ENCODE peak calls at places on chromosomes 4 and X, in five cellular contexts. R is mammary epithelial cell, L is tibial artery, Q is H9, U is aorta. K is an unnamed sample. For H3K4me1, the result is how much of the 10 kb centered on the place peaks cover.

GRCh38 chr4:7620086-7620813 is 185.5 kb upstream of the PSAPL1 start:
- DNase-seq in L (no peak), R (no peak), Q (no peak), U (no peak), K (no peak)

GRCh38 chr4:5980436-5981155 is 37.6 kb downstream of the C4orf50 start:
- DNase-seq in L (peak), Q (peak), U (no peak), R (no peak), K (no peak)

GRCh38 chr4:11456441-11456840 is 27.7 kb upstream of the HS3ST1 start:
- DNase-seq in L (no peak), U (no peak), R (no peak), Q (no peak), K (no peak)

GRCh38 chrX:115311666-115312065 is 22.2 kb downstream of the LUZP4 start:
- DNase-seq in Q (peak), R (no peak), L (no peak), U (peak), K (no peak)

GRCh38 chrX:119417376-119417775 is 18.2 kb downstream of the SLC25A43 start:
- DNase-seq in U (no peak), R (no peak), L (no peak), Q (no peak), K (no peak)

GRCh38 chr4:1345905-1346780 is 865 bp upstream of the UVSSA start:
- DNase-seq in Q (peak), R (peak), L (peak), U (peak), K (no peak)

GRCh38 chr4:150501983-150502382 is 80.0 kb upstream of the MAB21L2 start:
- DNase-seq in R (no peak), Q (no peak), U (no peak), L (no peak), K (no peak)

GRCh38 chr4:67106846-67107467 is 438.3 kb downstream of the CENPC start:
- DNase-seq in U (no peak), R (no peak), Q (no peak), L (no peak), K (no peak)

GRCh38 chr4:8303485-8304281 is 34.1 kb downstream of the HTRA3 start:
- DNase-seq in U (peak), L (no peak), Q (no peak), R (peak), K (peak)

GRCh38 chrX:154526901-154527675 is 11.1 kb upstream of the FAM3A start:
- DNase-seq in L (peak), R (peak), Q (peak), U (peak), K (peak)

GRCh38 chrX:52420824-52421443 is 52.1 kb downstream of the XAGE2 start:
- DNase-seq in Q (no peak), U (no peak), L (no peak), R (no peak), K (no peak)

GRCh38 chr4:27964095-27964494 is 1103.5 kb downstream of the STIM2 start:
- DNase-seq in U (no peak), Q (no peak), L (no peak), R (no peak), K (no peak)

GRCh38 chr4:74123065-74123728 is 24.2 kb upstream of the CXCL2 start:
- DNase-seq in R (no peak), L (peak), Q (no peak), U (peak), K (peak)

GRCh38 chrX:98897191-98897590 is 1512.9 kb downstream of the PCDH19 start:
- DNase-seq in U (no peak), R (no peak), L (no peak), Q (no peak), K (no peak)

GRCh38 chr4:39514888-39515401 is 12.3 kb downstream of the UGDH start:
- DNase-seq in L (no peak), U (no peak), R (no peak), Q (no peak), K (no peak)

GRCh38 chr4:174592256-174592984 is 70.1 kb upstream of the HPGD start:
- DNase-seq in U (no peak), R (no peak), Q (no peak), L (no peak), K (no peak)

GRCh38 chr4:42302348-42302747 is 94.9 kb upstream of the SHISA3 start:
- DNase-seq in Q (peak), U (no peak), R (no peak), L (no peak), K (no peak)

GRCh38 chr4:108056418-108056817 is 66.7 kb downstream of the HADH start:
- DNase-seq in Q (no peak), U (no peak), R (no peak), L (no peak), K (no peak)

GRCh38 chrX:134373736-134374135 is 86.2 kb upstream of the HPRT1 start:
- DNase-seq in R (no peak), Q (no peak), U (no peak), L (no peak), K (no peak)

GRCh38 chr4:130576218-130576617 is 1480.3 kb downstream of the C4orf33 start:
- DNase-seq in Q (no peak), R (no peak), U (no peak), L (no peak), K (no peak)

GRCh38 chr4:129455462-129455861 is 359.5 kb downstream of the C4orf33 start:
- DNase-seq in R (no peak), L (no peak), Q (no peak), U (no peak), K (no peak)

GRCh38 chr4:187608001-187608421 is 387.6 kb upstream of the ZFP42 start:
- DNase-seq in R (peak), L (no peak), U (no peak), Q (no peak), K (no peak)

GRCh38 chr4:3687538-3687937 is 78.6 kb upstream of the ADRA2C start:
- DNase-seq in Q (no peak), R (no peak), L (no peak), U (peak), K (no peak)

GRCh38 chr4:1187182-1187581 is 14.8 kb upstream of the SPON2 start:
- DNase-seq in R (peak), L (no peak), U (no peak), Q (no peak), K (no peak)

DNA sequence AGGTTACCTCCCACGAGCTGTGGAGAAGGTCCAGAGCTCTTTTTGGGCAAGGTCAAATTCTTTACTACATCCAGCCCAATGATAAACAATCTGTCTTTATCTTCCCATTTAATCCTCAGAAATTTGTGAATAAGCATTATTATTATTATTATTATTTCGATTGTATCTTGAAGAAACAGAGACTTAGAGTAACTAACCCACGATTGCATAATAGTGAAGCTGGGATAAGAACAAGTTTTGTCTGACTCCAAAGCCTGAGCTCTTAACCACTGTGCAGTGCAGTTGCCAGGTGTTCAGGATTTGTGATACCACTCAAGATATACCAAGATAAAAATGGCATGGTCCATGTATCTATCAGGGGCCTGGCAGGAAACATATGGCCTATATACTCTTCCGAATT is 166.5 kb upstream of the LDB2 start:
- DNase-seq in L (no peak), Q (no peak), U (no peak), R (no peak), K (no peak)
- H3K27ac ChIP-seq in L (no peak), Q (no peak), U (no peak), R (no peak), K (peak)

DNA sequence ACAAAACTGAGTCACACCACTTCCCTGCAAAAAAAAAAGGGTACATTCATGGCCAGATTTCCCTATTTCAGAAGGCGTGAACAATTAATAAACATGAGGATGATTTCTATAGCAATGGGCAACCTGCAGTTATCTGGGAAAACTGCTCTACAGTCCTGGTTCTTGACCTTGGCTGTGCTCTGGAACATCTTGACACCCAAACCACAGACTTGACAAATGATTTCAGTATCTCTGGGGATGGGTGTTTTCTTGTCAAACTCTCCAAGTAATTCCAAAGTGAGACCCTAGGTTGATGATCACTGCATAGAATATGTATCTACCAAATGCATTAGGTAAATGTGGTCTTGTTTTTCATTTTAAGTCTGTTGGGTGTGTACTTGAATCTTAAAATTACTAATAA is 2.0 kb downstream of the DAPP1 start:
- DNase-seq in Q (no peak), U (no peak), L (no peak), R (no peak), K (no peak)
- H3K4me1 ChIP-seq in Q (under half), U (under half), L (under half), R (under half), K (under half)

DNA sequence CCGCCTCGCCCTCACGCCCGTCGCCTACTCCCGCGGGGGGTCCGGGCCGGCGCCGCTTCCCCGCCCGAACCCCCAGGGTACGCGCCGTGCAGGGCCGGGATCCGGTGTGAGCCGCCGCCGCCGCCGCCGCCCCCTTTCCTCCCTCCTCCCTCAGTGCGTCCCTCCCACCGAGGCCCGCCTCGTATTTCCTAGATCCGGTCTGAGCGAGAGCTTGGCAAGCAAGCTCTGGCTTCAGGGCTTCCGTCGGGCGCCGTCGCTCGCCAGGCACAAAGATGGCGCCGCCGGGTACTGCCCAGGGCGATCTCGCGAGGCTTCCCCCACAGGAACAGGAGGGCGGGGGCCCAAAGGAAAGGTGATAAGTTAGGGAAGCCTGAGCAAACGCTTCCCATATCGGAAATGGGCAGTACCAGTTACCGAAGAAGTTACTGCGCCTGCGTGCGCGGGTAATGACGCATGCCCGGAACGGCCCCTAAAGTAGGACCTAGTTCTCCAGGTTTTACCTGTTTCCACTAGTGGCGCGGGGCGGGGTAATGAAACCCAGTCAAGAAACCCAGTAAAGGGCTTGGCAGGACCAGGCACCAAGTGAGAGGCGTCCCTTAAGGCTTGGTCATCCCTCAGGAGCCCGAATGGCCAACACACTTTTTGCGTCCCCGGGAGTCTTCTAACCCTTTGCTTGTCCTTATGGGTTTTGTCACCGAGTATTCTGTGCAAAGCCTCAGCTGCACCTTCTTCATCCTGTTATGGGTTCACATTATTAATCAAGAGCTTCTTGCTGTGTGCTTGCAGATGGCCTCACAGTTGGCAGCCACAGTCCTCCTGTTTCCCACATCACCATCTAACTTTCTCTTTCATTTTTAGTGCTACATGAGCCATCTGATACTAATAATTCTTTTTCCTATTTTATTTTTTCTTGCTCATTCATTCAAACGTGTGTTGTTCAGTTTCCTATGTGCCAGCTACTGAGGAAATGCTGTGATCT is at the start of gene TAB3:
- DNase-seq in Q (peak), R (peak), U (peak), L (peak), K (peak)
- H3K27ac ChIP-seq in Q (no peak), R (peak), U (peak), L (peak), K (peak)

GRCh38 chr4:76690906-76691275 is 207.1 kb downstream of the SOWAHB start:
- DNase-seq in Q (no peak), L (no peak), R (no peak), U (no peak), K (peak)
- H3K4me1 ChIP-seq in Q (under half), L (under half), R (under half), U (under half), K (under half)

DNA sequence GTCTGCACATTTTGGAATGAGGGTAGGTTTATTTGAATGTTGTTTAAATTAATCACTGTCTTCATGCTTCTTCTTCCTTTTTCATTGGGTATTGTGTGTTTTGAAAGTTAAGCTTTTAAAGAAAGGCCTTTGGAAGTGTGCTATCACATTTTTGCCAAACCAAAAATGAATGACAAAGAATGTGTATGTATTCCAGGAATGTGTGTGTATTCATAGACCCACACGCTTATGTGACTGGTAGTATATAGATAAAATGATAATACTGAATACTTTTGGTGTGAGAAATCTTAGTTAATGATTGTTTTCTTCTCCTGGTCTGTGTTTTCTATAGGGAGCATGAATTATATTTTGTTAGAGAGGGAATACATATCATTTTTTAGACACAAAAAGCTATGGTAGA is 404.4 kb downstream of the TLL1 start:
- DNase-seq in R (no peak), U (no peak), L (no peak), Q (no peak), K (no peak)
- H3K27ac ChIP-seq in R (no peak), U (no peak), L (no peak), Q (no peak), K (no peak)

GRCh38 chr4:77327151-77327550 is 170.1 kb downstream of the CCNG2 start:
- DNase-seq in U (no peak), L (no peak), R (no peak), Q (no peak), K (no peak)

GRCh38 chr4:77336411-77337142 is 179.6 kb downstream of the CCNG2 start:
- DNase-seq in R (peak), Q (no peak), U (no peak), L (no peak), K (no peak)

GRCh38 chr4:77332696-77333270 is 175.8 kb downstream of the CCNG2 start:
- DNase-seq in R (peak), U (no peak), Q (peak), L (no peak), K (no peak)
- H3K4me1 ChIP-seq in R (under half), U (under half), Q (under half), L (under half), K (under half)

GRCh38 chr4:14446311-14446710 is 556.0 kb upstream of the CPEB2 start:
- DNase-seq in R (peak), U (no peak), Q (no peak), L (no peak), K (no peak)
- H3K27ac ChIP-seq in R (peak), U (no peak), Q (no peak), L (no peak), K (no peak)

GRCh38 chrX:30895331-30895730 is 6.3 kb upstream of the TAB3 start:
- DNase-seq in Q (no peak), U (no peak), L (no peak), R (peak), K (no peak)

GRCh38 chrX:30887721-30888120 is 1.3 kb downstream of the TAB3 start:
- DNase-seq in L (no peak), R (no peak), U (no peak), Q (no peak), K (no peak)

GRCh38 chrX:30893206-30893605 is 4.2 kb upstream of the TAB3 start:
- DNase-seq in U (no peak), Q (no peak), L (no peak), R (peak), K (no peak)

GRCh38 chrX:30888526-30889146 is 418 bp downstream of the TAB3 start:
- DNase-seq in U (no peak), Q (no peak), L (peak), R (no peak), K (no peak)

DNA sequence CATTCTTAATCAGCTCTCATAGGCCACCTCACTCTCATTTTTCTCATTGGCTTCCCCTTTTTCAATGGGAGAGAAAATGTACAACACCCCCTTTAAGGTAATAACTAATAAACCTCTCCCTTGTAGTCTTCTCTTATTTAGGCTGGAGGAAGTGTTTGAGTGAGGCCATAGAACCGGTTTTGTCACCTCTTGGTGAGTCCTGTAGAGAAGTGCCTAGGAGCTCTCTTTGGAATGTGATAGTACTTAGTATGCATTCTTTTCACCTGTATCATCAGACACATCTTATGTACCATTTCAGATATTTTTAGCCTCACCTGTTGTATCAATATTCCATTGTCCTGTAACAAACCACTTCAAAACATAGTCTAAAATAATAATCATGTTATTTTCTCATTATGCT is 3.5 kb upstream of the TAB3 start:
- DNase-seq in Q (no peak), L (no peak), R (peak), U (no peak), K (no peak)
- H3K4me1 ChIP-seq in Q (under half), L (under half), R (under half), U (under half), K (under half)

GRCh38 chr4:183554346-183554686 is 49.5 kb downstream of the ING2 start:
- DNase-seq in Q (no peak), L (no peak), U (no peak), R (no peak), K (no peak)

GRCh38 chr4:183556947-183557346 is 52.1 kb downstream of the ING2 start:
- DNase-seq in R (no peak), Q (no peak), U (no peak), L (no peak), K (no peak)

GRCh38 chr4:183558873-183559272 is 54.0 kb downstream of the ING2 start:
- DNase-seq in Q (no peak), R (no peak), L (no peak), U (no peak), K (no peak)

GRCh38 chr4:183554878-183555585 is 50.2 kb downstream of the ING2 start:
- DNase-seq in L (no peak), U (no peak), R (no peak), Q (no peak), K (no peak)

DNA sequence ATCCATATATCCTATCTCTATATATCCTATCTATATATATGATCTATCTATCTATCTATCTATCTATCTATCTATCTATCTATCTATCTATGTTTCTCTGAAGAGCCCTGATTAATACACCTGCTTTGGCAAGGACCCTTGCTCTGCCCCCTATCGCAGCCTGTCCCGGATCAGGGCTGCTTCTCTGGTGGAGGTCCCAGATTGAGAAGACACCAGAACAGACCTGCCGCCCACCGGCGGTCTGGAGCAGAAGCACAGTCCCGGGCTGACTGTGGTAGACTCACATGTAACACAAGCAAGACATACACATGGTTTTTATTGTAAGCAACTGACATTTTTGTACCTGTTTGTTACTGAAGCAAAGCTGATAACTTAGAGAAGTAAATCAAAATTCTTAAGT is 52.8 kb downstream of the ING2 start:
- DNase-seq in Q (no peak), U (no peak), R (no peak), L (no peak), K (no peak)
- H3K27ac ChIP-seq in Q (no peak), U (no peak), R (no peak), L (no peak), K (no peak)

GRCh38 chr4:94469221-94469784 is 17.6 kb downstream of the PDLIM5 start:
- DNase-seq in L (no peak), U (no peak), Q (no peak), R (no peak), K (no peak)
- H3K4me1 ChIP-seq in L (half or more), U (under half), Q (under half), R (under half), K (under half)

K was measured in SJSA1.